ENCODE peak calls at places on chromosomes 11 and 22, in eight cellular contexts. One of them, this sample, is unnamed.

GRCh38 chr11:134013518-134013917 is 55.4 kb upstream of the JAM3 start:
- DNase-seq in stimulated activated CD4-positive, alpha-beta T cell treated with anti-CD3 and anti-CD28 coated beads, Interleukin-1b, Interleukin-23, amount 100 ng/mL, for 1 hour: no peak
- DNase-seq in posterior vena cava: no peak
- DNase-seq in astrocyte of the spinal cord: no peak
- DNase-seq in fibroblast of the aortic adventitia: no peak
- DNase-seq in NCI-H1092 treated with DMSO at 0.1 percent for 48 hours: no peak
- DNase-seq in A172: no peak
- DNase-seq in left cardiac atrium: no peak
- DNase-seq in this sample: no peak

GRCh38 chr11:43790444-43790794 is 90.2 kb upstream of the ALKBH3 start:
- DNase-seq in stimulated activated CD4-positive, alpha-beta T cell treated with anti-CD3 and anti-CD28 coated beads, Interleukin-1b, Interleukin-23, amount 100 ng/mL, for 1 hour: no peak
- DNase-seq in posterior vena cava: no peak
- DNase-seq in astrocyte of the spinal cord: no peak
- DNase-seq in fibroblast of the aortic adventitia: no peak
- DNase-seq in NCI-H1092 treated with DMSO at 0.1 percent for 48 hours: no peak
- DNase-seq in A172: peak; percentile 39
- DNase-seq in left cardiac atrium: no peak
- DNase-seq in this sample: no peak

GRCh38 chr11:61901353-61901858 is 10.1 kb upstream of the FADS3 start:
- DNase-seq in stimulated activated CD4-positive, alpha-beta T cell treated with anti-CD3 and anti-CD28 coated beads, Interleukin-1b, Interleukin-23, amount 100 ng/mL, for 1 hour: no peak
- DNase-seq in posterior vena cava: no peak
- DNase-seq in astrocyte of the spinal cord: no peak
- DNase-seq in fibroblast of the aortic adventitia: no peak
- DNase-seq in NCI-H1092 treated with DMSO at 0.1 percent for 48 hours: no peak
- DNase-seq in A172: no peak
- DNase-seq in left cardiac atrium: no peak
- DNase-seq in this sample: no peak

GRCh38 chr22:23150762-23151161 is 5.5 kb downstream of the RAB36 start:
- DNase-seq in stimulated activated CD4-positive, alpha-beta T cell treated with anti-CD3 and anti-CD28 coated beads, Interleukin-1b, Interleukin-23, amount 100 ng/mL, for 1 hour: no peak
- DNase-seq in posterior vena cava: no peak
- DNase-seq in astrocyte of the spinal cord: no peak
- DNase-seq in fibroblast of the aortic adventitia: no peak
- DNase-seq in NCI-H1092 treated with DMSO at 0.1 percent for 48 hours: no peak
- DNase-seq in A172: no peak
- DNase-seq in left cardiac atrium: no peak
- DNase-seq in this sample: no peak

GRCh38 chr11:9757809-9758675 is 94.2 kb downstream of the SWAP70 start:
- DNase-seq in stimulated activated CD4-positive, alpha-beta T cell treated with anti-CD3 and anti-CD28 coated beads, Interleukin-1b, Interleukin-23, amount 100 ng/mL, for 1 hour: peak; percentile 90
- DNase-seq in posterior vena cava: peak; percentile 96
- DNase-seq in astrocyte of the spinal cord: peak; percentile 72
- DNase-seq in fibroblast of the aortic adventitia: peak; percentile 67
- DNase-seq in NCI-H1092 treated with DMSO at 0.1 percent for 48 hours: peak; percentile 65
- DNase-seq in A172: peak; percentile 71
- DNase-seq in left cardiac atrium: peak; percentile 92
- DNase-seq in this sample: peak; percentile 74

GRCh38 chr11:69700278-69701140 is 3.3 kb downstream of the FGF19 start:
- DNase-seq in stimulated activated CD4-positive, alpha-beta T cell treated with anti-CD3 and anti-CD28 coated beads, Interleukin-1b, Interleukin-23, amount 100 ng/mL, for 1 hour: no peak
- DNase-seq in posterior vena cava: peak; percentile 75
- DNase-seq in astrocyte of the spinal cord: peak; percentile 62
- DNase-seq in fibroblast of the aortic adventitia: peak; percentile 43
- DNase-seq in NCI-H1092 treated with DMSO at 0.1 percent for 48 hours: peak; percentile 85
- DNase-seq in A172: peak; percentile 84
- DNase-seq in left cardiac atrium: peak; percentile 75
- DNase-seq in this sample: no peak

GRCh38 chr11:119728226-119728626 is 774 bp downstream of the NECTIN1 start:
- DNase-seq in stimulated activated CD4-positive, alpha-beta T cell treated with anti-CD3 and anti-CD28 coated beads, Interleukin-1b, Interleukin-23, amount 100 ng/mL, for 1 hour: no peak
- DNase-seq in posterior vena cava: no peak
- DNase-seq in astrocyte of the spinal cord: no peak
- DNase-seq in fibroblast of the aortic adventitia: no peak
- DNase-seq in NCI-H1092 treated with DMSO at 0.1 percent for 48 hours: peak; percentile 30
- DNase-seq in A172: no peak
- DNase-seq in left cardiac atrium: no peak
- DNase-seq in this sample: no peak

GRCh38 chr11:80733776-80734175 is 1292.9 kb upstream of the TENM4 start:
- DNase-seq in stimulated activated CD4-positive, alpha-beta T cell treated with anti-CD3 and anti-CD28 coated beads, Interleukin-1b, Interleukin-23, amount 100 ng/mL, for 1 hour: no peak
- DNase-seq in posterior vena cava: no peak
- DNase-seq in astrocyte of the spinal cord: no peak
- DNase-seq in fibroblast of the aortic adventitia: no peak
- DNase-seq in NCI-H1092 treated with DMSO at 0.1 percent for 48 hours: no peak
- DNase-seq in A172: no peak
- DNase-seq in left cardiac atrium: no peak
- DNase-seq in this sample: no peak

GRCh38 chr22:49735411-49736311 is 92.0 kb downstream of the BRD1 start:
- DNase-seq in stimulated activated CD4-positive, alpha-beta T cell treated with anti-CD3 and anti-CD28 coated beads, Interleukin-1b, Interleukin-23, amount 100 ng/mL, for 1 hour: no peak
- DNase-seq in posterior vena cava: peak; percentile 73
- DNase-seq in astrocyte of the spinal cord: no peak
- DNase-seq in fibroblast of the aortic adventitia: no peak
- DNase-seq in NCI-H1092 treated with DMSO at 0.1 percent for 48 hours: no peak
- DNase-seq in A172: peak; percentile 4
- DNase-seq in left cardiac atrium: no peak
- DNase-seq in this sample: no peak

GRCh38 chr11:126452256-126452655 is 96.8 kb downstream of the ST3GAL4 start:
- DNase-seq in stimulated activated CD4-positive, alpha-beta T cell treated with anti-CD3 and anti-CD28 coated beads, Interleukin-1b, Interleukin-23, amount 100 ng/mL, for 1 hour: no peak
- DNase-seq in posterior vena cava: no peak
- DNase-seq in astrocyte of the spinal cord: no peak
- DNase-seq in fibroblast of the aortic adventitia: no peak
- DNase-seq in NCI-H1092 treated with DMSO at 0.1 percent for 48 hours: peak; percentile 50
- DNase-seq in A172: no peak
- DNase-seq in left cardiac atrium: no peak
- DNase-seq in this sample: no peak

GRCh38 chr11:131530411-131530810 is 160.0 kb downstream of the NTM start:
- DNase-seq in stimulated activated CD4-positive, alpha-beta T cell treated with anti-CD3 and anti-CD28 coated beads, Interleukin-1b, Interleukin-23, amount 100 ng/mL, for 1 hour: no peak
- DNase-seq in posterior vena cava: no peak
- DNase-seq in astrocyte of the spinal cord: no peak
- DNase-seq in fibroblast of the aortic adventitia: no peak
- DNase-seq in NCI-H1092 treated with DMSO at 0.1 percent for 48 hours: no peak
- DNase-seq in A172: no peak
- DNase-seq in left cardiac atrium: no peak
- DNase-seq in this sample: no peak

GRCh38 chr11:12122083-12122482 is 11.7 kb downstream of the MICAL2 start:
- DNase-seq in stimulated activated CD4-positive, alpha-beta T cell treated with anti-CD3 and anti-CD28 coated beads, Interleukin-1b, Interleukin-23, amount 100 ng/mL, for 1 hour: no peak
- DNase-seq in posterior vena cava: no peak
- DNase-seq in astrocyte of the spinal cord: no peak
- DNase-seq in fibroblast of the aortic adventitia: no peak
- DNase-seq in NCI-H1092 treated with DMSO at 0.1 percent for 48 hours: no peak
- DNase-seq in A172: no peak
- DNase-seq in left cardiac atrium: no peak
- DNase-seq in this sample: no peak

GRCh38 chr22:48368975-48369525 is 1458.6 kb downstream of the BRD1 start:
- DNase-seq in stimulated activated CD4-positive, alpha-beta T cell treated with anti-CD3 and anti-CD28 coated beads, Interleukin-1b, Interleukin-23, amount 100 ng/mL, for 1 hour: no peak
- DNase-seq in posterior vena cava: peak; percentile 36
- DNase-seq in astrocyte of the spinal cord: no peak
- DNase-seq in fibroblast of the aortic adventitia: no peak
- DNase-seq in NCI-H1092 treated with DMSO at 0.1 percent for 48 hours: no peak
- DNase-seq in A172: no peak
- DNase-seq in left cardiac atrium: no peak
- DNase-seq in this sample: no peak

GRCh38 chr11:83990160-83990733 is 704.1 kb upstream of the CCDC90B start:
- DNase-seq in stimulated activated CD4-positive, alpha-beta T cell treated with anti-CD3 and anti-CD28 coated beads, Interleukin-1b, Interleukin-23, amount 100 ng/mL, for 1 hour: no peak
- DNase-seq in posterior vena cava: peak; percentile 73
- DNase-seq in astrocyte of the spinal cord: no peak
- DNase-seq in fibroblast of the aortic adventitia: no peak
- DNase-seq in NCI-H1092 treated with DMSO at 0.1 percent for 48 hours: no peak
- DNase-seq in A172: no peak
- DNase-seq in left cardiac atrium: peak; percentile 39
- DNase-seq in this sample: peak; percentile 42

GRCh38 chr11:32893947-32894827 is 1.6 kb downstream of the QSER1 start:
- DNase-seq in stimulated activated CD4-positive, alpha-beta T cell treated with anti-CD3 and anti-CD28 coated beads, Interleukin-1b, Interleukin-23, amount 100 ng/mL, for 1 hour: no peak
- DNase-seq in posterior vena cava: no peak
- DNase-seq in astrocyte of the spinal cord: peak; percentile 89
- DNase-seq in fibroblast of the aortic adventitia: peak; percentile 81
- DNase-seq in NCI-H1092 treated with DMSO at 0.1 percent for 48 hours: peak; percentile 48
- DNase-seq in A172: peak; percentile 93
- DNase-seq in left cardiac atrium: no peak
- DNase-seq in this sample: no peak

GRCh38 chr22:48742556-48743343 is 1084.9 kb downstream of the BRD1 start:
- DNase-seq in stimulated activated CD4-positive, alpha-beta T cell treated with anti-CD3 and anti-CD28 coated beads, Interleukin-1b, Interleukin-23, amount 100 ng/mL, for 1 hour: no peak
- DNase-seq in posterior vena cava: peak; percentile 54
- DNase-seq in astrocyte of the spinal cord: no peak
- DNase-seq in fibroblast of the aortic adventitia: no peak
- DNase-seq in NCI-H1092 treated with DMSO at 0.1 percent for 48 hours: no peak
- DNase-seq in A172: no peak
- DNase-seq in left cardiac atrium: no peak
- DNase-seq in this sample: no peak

GRCh38 chr11:118911880-118912741 is 13.6 kb downstream of the BCL9L start:
- DNase-seq in stimulated activated CD4-positive, alpha-beta T cell treated with anti-CD3 and anti-CD28 coated beads, Interleukin-1b, Interleukin-23, amount 100 ng/mL, for 1 hour: no peak
- DNase-seq in posterior vena cava: peak; percentile 96
- DNase-seq in astrocyte of the spinal cord: peak; percentile 93
- DNase-seq in fibroblast of the aortic adventitia: peak; percentile 80
- DNase-seq in NCI-H1092 treated with DMSO at 0.1 percent for 48 hours: no peak
- DNase-seq in A172: peak; percentile 86
- DNase-seq in left cardiac atrium: peak; percentile 89
- DNase-seq in this sample: peak; percentile 34

GRCh38 chr11:95375881-95376280 is 144.9 kb upstream of the SESN3 start:
- DNase-seq in stimulated activated CD4-positive, alpha-beta T cell treated with anti-CD3 and anti-CD28 coated beads, Interleukin-1b, Interleukin-23, amount 100 ng/mL, for 1 hour: no peak
- DNase-seq in posterior vena cava: no peak
- DNase-seq in astrocyte of the spinal cord: peak; percentile 95
- DNase-seq in fibroblast of the aortic adventitia: peak; percentile 95
- DNase-seq in NCI-H1092 treated with DMSO at 0.1 percent for 48 hours: no peak
- DNase-seq in A172: no peak
- DNase-seq in left cardiac atrium: no peak
- DNase-seq in this sample: no peak

GRCh38 chr11:210122-210802 is 2.8 kb downstream of the RIC8A start:
- DNase-seq in stimulated activated CD4-positive, alpha-beta T cell treated with anti-CD3 and anti-CD28 coated beads, Interleukin-1b, Interleukin-23, amount 100 ng/mL, for 1 hour: no peak
- DNase-seq in posterior vena cava: peak; percentile 68
- DNase-seq in astrocyte of the spinal cord: peak; percentile 65
- DNase-seq in fibroblast of the aortic adventitia: peak; percentile 72
- DNase-seq in NCI-H1092 treated with DMSO at 0.1 percent for 48 hours: no peak
- DNase-seq in A172: peak; percentile 83
- DNase-seq in left cardiac atrium: no peak
- DNase-seq in this sample: no peak

GRCh38 chr22:30870451-30871345 is 97.9 kb downstream of the MORC2 start:
- DNase-seq in stimulated activated CD4-positive, alpha-beta T cell treated with anti-CD3 and anti-CD28 coated beads, Interleukin-1b, Interleukin-23, amount 100 ng/mL, for 1 hour: no peak
- DNase-seq in posterior vena cava: peak; percentile 71
- DNase-seq in astrocyte of the spinal cord: no peak
- DNase-seq in fibroblast of the aortic adventitia: no peak
- DNase-seq in NCI-H1092 treated with DMSO at 0.1 percent for 48 hours: no peak
- DNase-seq in A172: no peak
- DNase-seq in left cardiac atrium: no peak
- DNase-seq in this sample: no peak

GRCh38 chr11:6746086-6746618 is 25.6 kb downstream of the OR2AG2 start:
- DNase-seq in stimulated activated CD4-positive, alpha-beta T cell treated with anti-CD3 and anti-CD28 coated beads, Interleukin-1b, Interleukin-23, amount 100 ng/mL, for 1 hour: no peak
- DNase-seq in posterior vena cava: no peak
- DNase-seq in astrocyte of the spinal cord: no peak
- DNase-seq in fibroblast of the aortic adventitia: no peak
- DNase-seq in NCI-H1092 treated with DMSO at 0.1 percent for 48 hours: no peak
- DNase-seq in A172: no peak
- DNase-seq in left cardiac atrium: no peak
- DNase-seq in this sample: no peak

GRCh38 chr22:38176170-38176741 is 5.4 kb downstream of the PLA2G6 start:
- DNase-seq in stimulated activated CD4-positive, alpha-beta T cell treated with anti-CD3 and anti-CD28 coated beads, Interleukin-1b, Interleukin-23, amount 100 ng/mL, for 1 hour: no peak
- DNase-seq in posterior vena cava: peak; percentile 88
- DNase-seq in astrocyte of the spinal cord: peak; percentile 76
- DNase-seq in fibroblast of the aortic adventitia: peak; percentile 82
- DNase-seq in NCI-H1092 treated with DMSO at 0.1 percent for 48 hours: no peak
- DNase-seq in A172: peak; percentile 10
- DNase-seq in left cardiac atrium: peak; percentile 90
- DNase-seq in this sample: no peak

GRCh38 chr22:21593406-21594232 is 26.1 kb downstream of the UBE2L3 start:
- DNase-seq in stimulated activated CD4-positive, alpha-beta T cell treated with anti-CD3 and anti-CD28 coated beads, Interleukin-1b, Interleukin-23, amount 100 ng/mL, for 1 hour: no peak
- DNase-seq in posterior vena cava: no peak
- DNase-seq in astrocyte of the spinal cord: no peak
- DNase-seq in fibroblast of the aortic adventitia: no peak
- DNase-seq in NCI-H1092 treated with DMSO at 0.1 percent for 48 hours: no peak
- DNase-seq in A172: no peak
- DNase-seq in left cardiac atrium: peak; percentile 72
- DNase-seq in this sample: no peak

GRCh38 chr22:20552913-20553401 is 45.5 kb downstream of the MED15 start:
- DNase-seq in stimulated activated CD4-positive, alpha-beta T cell treated with anti-CD3 and anti-CD28 coated beads, Interleukin-1b, Interleukin-23, amount 100 ng/mL, for 1 hour: no peak
- DNase-seq in posterior vena cava: no peak
- DNase-seq in astrocyte of the spinal cord: no peak
- DNase-seq in fibroblast of the aortic adventitia: peak; percentile 59
- DNase-seq in NCI-H1092 treated with DMSO at 0.1 percent for 48 hours: no peak
- DNase-seq in A172: no peak
- DNase-seq in left cardiac atrium: peak; percentile 32
- DNase-seq in this sample: no peak

GRCh38 chr11:107705027-107705426 is 6.8 kb downstream of the SLN start:
- DNase-seq in stimulated activated CD4-positive, alpha-beta T cell treated with anti-CD3 and anti-CD28 coated beads, Interleukin-1b, Interleukin-23, amount 100 ng/mL, for 1 hour: no peak
- DNase-seq in posterior vena cava: no peak
- DNase-seq in astrocyte of the spinal cord: peak; percentile 90
- DNase-seq in fibroblast of the aortic adventitia: peak; percentile 85
- DNase-seq in NCI-H1092 treated with DMSO at 0.1 percent for 48 hours: no peak
- DNase-seq in A172: peak; percentile 78
- DNase-seq in left cardiac atrium: no peak
- DNase-seq in this sample: no peak

GRCh38 chr11:559712-560304 is 730 bp downstream of the LMNTD2 start:
- DNase-seq in stimulated activated CD4-positive, alpha-beta T cell treated with anti-CD3 and anti-CD28 coated beads, Interleukin-1b, Interleukin-23, amount 100 ng/mL, for 1 hour: no peak
- DNase-seq in posterior vena cava: no peak
- DNase-seq in astrocyte of the spinal cord: no peak
- DNase-seq in fibroblast of the aortic adventitia: no peak
- DNase-seq in NCI-H1092 treated with DMSO at 0.1 percent for 48 hours: no peak
- DNase-seq in A172: no peak
- DNase-seq in left cardiac atrium: no peak
- DNase-seq in this sample: no peak

GRCh38 chr11:29328961-29329441 is 687.8 kb downstream of the KCNA4 start:
- DNase-seq in stimulated activated CD4-positive, alpha-beta T cell treated with anti-CD3 and anti-CD28 coated beads, Interleukin-1b, Interleukin-23, amount 100 ng/mL, for 1 hour: no peak
- DNase-seq in posterior vena cava: no peak
- DNase-seq in astrocyte of the spinal cord: peak; percentile 87
- DNase-seq in fibroblast of the aortic adventitia: peak; percentile 91
- DNase-seq in NCI-H1092 treated with DMSO at 0.1 percent for 48 hours: peak; percentile 17
- DNase-seq in A172: peak; percentile 69
- DNase-seq in left cardiac atrium: no peak
- DNase-seq in this sample: no peak

GRCh38 chr11:118434553-118435232 is 1.6 kb upstream of the KMT2A start:
- DNase-seq in stimulated activated CD4-positive, alpha-beta T cell treated with anti-CD3 and anti-CD28 coated beads, Interleukin-1b, Interleukin-23, amount 100 ng/mL, for 1 hour: peak; percentile 4
- DNase-seq in posterior vena cava: no peak
- DNase-seq in astrocyte of the spinal cord: peak; percentile 36
- DNase-seq in fibroblast of the aortic adventitia: peak; percentile 34
- DNase-seq in NCI-H1092 treated with DMSO at 0.1 percent for 48 hours: peak; percentile 82
- DNase-seq in A172: no peak
- DNase-seq in left cardiac atrium: no peak
- DNase-seq in this sample: no peak

GRCh38 chr11:33307984-33308383 is 50.8 kb downstream of the HIPK3 start:
- DNase-seq in stimulated activated CD4-positive, alpha-beta T cell treated with anti-CD3 and anti-CD28 coated beads, Interleukin-1b, Interleukin-23, amount 100 ng/mL, for 1 hour: no peak
- DNase-seq in posterior vena cava: no peak
- DNase-seq in astrocyte of the spinal cord: no peak
- DNase-seq in fibroblast of the aortic adventitia: peak; percentile 32
- DNase-seq in NCI-H1092 treated with DMSO at 0.1 percent for 48 hours: no peak
- DNase-seq in A172: no peak
- DNase-seq in left cardiac atrium: no peak
- DNase-seq in this sample: no peak

GRCh38 chr22:50627452-50627913 is 469 bp downstream of the ARSA start:
- DNase-seq in stimulated activated CD4-positive, alpha-beta T cell treated with anti-CD3 and anti-CD28 coated beads, Interleukin-1b, Interleukin-23, amount 100 ng/mL, for 1 hour: no peak
- DNase-seq in posterior vena cava: peak; percentile 83
- DNase-seq in astrocyte of the spinal cord: no peak
- DNase-seq in fibroblast of the aortic adventitia: no peak
- DNase-seq in NCI-H1092 treated with DMSO at 0.1 percent for 48 hours: no peak
- DNase-seq in A172: no peak
- DNase-seq in left cardiac atrium: no peak
- DNase-seq in this sample: no peak

GRCh38 chr11:120527111-120527748 is 15.7 kb downstream of the GRIK4 start:
- DNase-seq in stimulated activated CD4-positive, alpha-beta T cell treated with anti-CD3 and anti-CD28 coated beads, Interleukin-1b, Interleukin-23, amount 100 ng/mL, for 1 hour: no peak
- DNase-seq in posterior vena cava: peak; percentile 87
- DNase-seq in astrocyte of the spinal cord: peak; percentile 17
- DNase-seq in fibroblast of the aortic adventitia: peak; percentile 42
- DNase-seq in NCI-H1092 treated with DMSO at 0.1 percent for 48 hours: peak; percentile 12
- DNase-seq in A172: peak; percentile 7
- DNase-seq in left cardiac atrium: peak; percentile 55
- DNase-seq in this sample: no peak

GRCh38 chr11:121466063-121466794 is 13.5 kb upstream of the SORL1-AS1 start:
- DNase-seq in stimulated activated CD4-positive, alpha-beta T cell treated with anti-CD3 and anti-CD28 coated beads, Interleukin-1b, Interleukin-23, amount 100 ng/mL, for 1 hour: no peak
- DNase-seq in posterior vena cava: peak; percentile 95
- DNase-seq in astrocyte of the spinal cord: peak; percentile 93
- DNase-seq in fibroblast of the aortic adventitia: peak; percentile 90
- DNase-seq in NCI-H1092 treated with DMSO at 0.1 percent for 48 hours: peak; percentile 82
- DNase-seq in A172: peak; percentile 93
- DNase-seq in left cardiac atrium: peak; percentile 93
- DNase-seq in this sample: no peak

GRCh38 chr11:83037877-83038276 is 33.8 kb downstream of the RAB30 start:
- DNase-seq in stimulated activated CD4-positive, alpha-beta T cell treated with anti-CD3 and anti-CD28 coated beads, Interleukin-1b, Interleukin-23, amount 100 ng/mL, for 1 hour: no peak
- DNase-seq in posterior vena cava: no peak
- DNase-seq in astrocyte of the spinal cord: peak; percentile 49
- DNase-seq in fibroblast of the aortic adventitia: peak; percentile 51
- DNase-seq in NCI-H1092 treated with DMSO at 0.1 percent for 48 hours: no peak
- DNase-seq in A172: peak; percentile 75
- DNase-seq in left cardiac atrium: no peak
- DNase-seq in this sample: no peak